ENCODE peak calls at places on chromosomes 1 and 21, in seven cellular contexts. C is stomach, F is A549, T is heart left ventricle, W is suprapubic skin, H is NB4, Z is adrenal gland. G is an unnamed sample.

GRCh38 chr1:110508038-110508437 is 10.9 kb downstream of the KCNA10 start:
- DNase-seq in C (peak), F (no peak), T (peak), W (no peak), H (peak), Z (peak), G (no peak)

GRCh38 chr1:45772971-45773370 is 22.5 kb upstream of the IPP start:
- DNase-seq in C (no peak), F (no peak), T (no peak), W (no peak), H (no peak), Z (no peak), G (no peak)

GRCh38 chr1:161139765-161140164 is 7.3 kb upstream of the DEDD start:
- DNase-seq in C (peak), F (peak), T (peak), W (no peak), H (peak), Z (peak), G (peak)

GRCh38 chr1:43993206-43993914 is 2.0 kb downstream of the CCDC24 start:
- DNase-seq in C (no peak), F (no peak), T (no peak), W (no peak), H (no peak), Z (no peak), G (no peak)

GRCh38 chr1:214281902-214282695 is 1.1 kb downstream of the SMYD2 start:
- DNase-seq in C (peak), F (peak), T (peak), W (no peak), H (peak), Z (peak), G (peak)

GRCh38 chr1:46747683-46748288 is 28.9 kb upstream of the EFCAB14 start:
- DNase-seq in C (peak), F (peak), T (peak), W (no peak), H (peak), Z (peak), G (peak)

GRCh38 chr21:34199121-34199910 is 125.9 kb downstream of the MRPS6 start:
- DNase-seq in C (no peak), F (no peak), T (no peak), W (no peak), H (peak), Z (no peak), G (no peak)

GRCh38 chr1:183411091-183411490 is 7.1 kb downstream of the NMNAT2 start:
- DNase-seq in C (no peak), F (no peak), T (no peak), W (no peak), H (no peak), Z (no peak), G (no peak)

GRCh38 chr1:200410566-200410878 is 686 bp upstream of the ZNF281 start:
- DNase-seq in C (no peak), F (no peak), T (no peak), W (no peak), H (peak), Z (no peak), G (peak)

GRCh38 chr1:80218112-80218511 is 1211.6 kb upstream of the ADGRL4 start:
- DNase-seq in C (no peak), F (no peak), T (no peak), W (no peak), H (peak), Z (no peak), G (no peak)

GRCh38 chr1:227896710-227897655 is 50.7 kb downstream of the WNT9A start:
- DNase-seq in C (peak), F (no peak), T (peak), W (peak), H (no peak), Z (peak), G (peak)

GRCh38 chr1:21914880-21915640 is 22.1 kb downstream of the HSPG2 start:
- DNase-seq in C (peak), F (no peak), T (peak), W (no peak), H (no peak), Z (no peak), G (peak)

GRCh38 chr21:38433516-38433915 is 64.8 kb downstream of the ERG start:
- DNase-seq in C (no peak), F (no peak), T (no peak), W (no peak), H (no peak), Z (no peak), G (no peak)

GRCh38 chr1:85576642-85577420 is 3.7 kb upstream of the CCN1 start:
- DNase-seq in C (peak), F (peak), T (peak), W (peak), H (peak), Z (peak), G (peak)
- TF ChIP-seq POLR2A in C (no peak), F (peak), T (peak), W (peak), H (no peak), Z (peak), G (peak)

DNA sequence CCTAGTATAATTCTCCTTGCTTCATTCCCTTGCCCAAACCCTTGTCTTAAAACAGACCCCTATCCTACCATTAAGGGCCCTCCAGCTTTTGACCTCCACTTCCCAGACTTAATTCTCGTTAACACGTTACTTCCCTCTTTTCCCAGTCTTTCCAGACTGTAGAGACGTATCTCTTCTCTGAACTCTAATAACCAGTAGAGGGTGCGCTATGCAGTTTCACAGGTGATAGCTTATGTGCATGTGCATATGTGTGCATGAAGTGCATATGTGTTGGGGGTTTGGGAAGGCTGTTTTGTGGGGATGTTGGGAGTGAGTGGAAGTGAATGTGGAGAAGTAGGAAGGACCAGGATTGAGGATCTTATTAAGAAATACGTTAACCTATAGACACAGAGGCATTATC is 78.1 kb upstream of the CCDC190 start:
- DNase-seq in C (no peak), F (no peak), T (no peak), W (no peak), H (no peak), Z (no peak), G (no peak)
- TF ChIP-seq CTCF in C (no peak), F (peak), T (no peak), W (no peak), H (no peak), Z (no peak), G (no peak)

GRCh38 chr1:147168626-147169058 is 3.6 kb downstream of the PRKAB2 start:
- DNase-seq in C (peak), F (no peak), T (no peak), W (no peak), H (no peak), Z (no peak), G (peak)

GRCh38 chr1:147172168-147173016 is at the start of gene PRKAB2:
- DNase-seq in C (peak), F (peak), T (peak), W (peak), H (peak), Z (peak), G (peak)

GRCh38 chr1:147169171-147169570 is 3.1 kb downstream of the PRKAB2 start:
- DNase-seq in C (no peak), F (no peak), T (no peak), W (no peak), H (no peak), Z (no peak), G (no peak)

GRCh38 chr1:147169840-147170674 is 2.2 kb downstream of the PRKAB2 start:
- DNase-seq in C (no peak), F (no peak), T (no peak), W (no peak), H (no peak), Z (no peak), G (no peak)

DNA sequence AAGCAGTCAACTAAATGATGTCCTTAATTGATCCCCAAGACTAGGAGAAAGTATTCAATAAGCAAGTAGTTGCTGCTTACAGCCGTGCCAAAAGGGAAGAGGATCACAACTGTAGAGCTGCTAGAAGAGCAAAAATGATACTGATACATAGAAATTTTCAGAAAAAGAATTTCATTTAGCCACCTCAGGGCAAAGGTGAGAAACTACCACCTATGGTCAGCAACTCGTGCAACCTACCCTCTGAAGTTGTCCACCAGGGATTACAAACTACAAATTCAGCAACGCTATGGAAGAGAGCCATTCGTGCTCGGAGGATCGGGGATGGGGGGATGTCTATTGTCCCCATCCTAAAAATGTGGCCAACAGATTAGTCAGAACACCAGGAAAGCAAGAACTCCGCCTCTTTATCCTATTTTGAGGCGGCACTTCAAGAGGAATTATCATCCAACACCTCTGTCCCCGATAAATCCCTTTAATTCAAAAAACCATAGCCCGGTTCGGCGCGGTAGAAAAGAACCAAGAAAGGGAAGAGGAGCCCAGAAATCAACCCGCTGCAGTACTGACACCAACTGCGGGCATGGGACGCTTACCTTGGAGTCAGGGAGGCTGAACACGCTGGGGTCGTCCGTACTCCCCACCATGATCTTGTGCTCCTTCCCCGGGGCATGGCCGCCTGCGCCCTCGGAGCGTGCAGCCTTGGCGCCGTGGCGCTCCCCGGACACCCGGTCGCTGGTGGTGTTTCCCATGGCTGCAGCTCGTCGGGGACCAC is 687 bp downstream of the PRKAB2 start:
- DNase-seq in C (no peak), F (peak), T (no peak), W (no peak), H (peak), Z (no peak), G (peak)
- TF ChIP-seq POLR2A in C (no peak), F (no peak), T (no peak), W (no peak), H (no peak), Z (no peak), G (no peak)

GRCh38 chr1:91589438-91589837 is 88.8 kb downstream of the CDC7 start:
- DNase-seq in C (no peak), F (no peak), T (no peak), W (no peak), H (no peak), Z (no peak), G (no peak)
- TF ChIP-seq CTCF in C (no peak), F (no peak), T (no peak), W (no peak), H (no peak), Z (peak), G (no peak)

GRCh38 chr1:16208270-16208987 is 4.0 kb downstream of the ARHGEF19 start:
- DNase-seq in C (no peak), F (peak), T (no peak), W (no peak), H (peak), Z (peak), G (no peak)

GRCh38 chr1:16207318-16208269 is 4.9 kb downstream of the ARHGEF19 start:
- DNase-seq in C (no peak), F (no peak), T (no peak), W (no peak), H (no peak), Z (peak), G (peak)

GRCh38 chr1:16205891-16206546 is 6.4 kb downstream of the ARHGEF19 start:
- DNase-seq in C (no peak), F (no peak), T (no peak), W (no peak), H (no peak), Z (no peak), G (no peak)

GRCh38 chr1:16205333-16205671 is 7.2 kb downstream of the ARHGEF19 start:
- DNase-seq in C (no peak), F (no peak), T (no peak), W (no peak), H (no peak), Z (no peak), G (no peak)

GRCh38 chr1:16206547-16207317 is 5.7 kb downstream of the ARHGEF19 start:
- DNase-seq in C (peak), F (peak), T (peak), W (peak), H (peak), Z (peak), G (peak)
- TF ChIP-seq POLR2A in C (no peak), F (peak), T (peak), W (peak), H (peak), Z (peak), G (peak)